ENCODE peak calls at places on chromosomes 16 and 17, in ten cellular contexts. O is pancreas, S is mesothelial cell of epicardium, U is Peyer's patch, R is heart right ventricle, M is A549, A is fibroblast of lung, Q is GM23338, C is lower lobe of right lung, H is left ventricle myocardium inferior. Y is an unnamed sample.
A peak's percentile ranks its signal among the peaks of the same experiment; 100 is the strongest.

GRCh38 chr17:74761931-74762330 is 13.5 kb downstream of the NHERF1 start:
- DNase-seq in A (no peak), S (no peak), O (no peak), R (no peak), Q (no peak), U (peak; percentile 44), H (no peak), M (no peak), C (no peak), Y (no peak)

GRCh38 chr17:82019905-82020873 is 2.5 kb downstream of the CENPX start:
- DNase-seq in U (peak; percentile 80), S (peak; percentile 72), O (peak; percentile 60), H (peak; percentile 51), R (no peak), Q (peak; percentile 89), M (peak; percentile 72), C (peak; percentile 81), A (peak; percentile 26), Y (no peak)

GRCh38 chr16:25893332-25893731 is 201.6 kb downstream of the HS3ST4 start:
- DNase-seq in C (no peak), S (no peak), H (no peak), O (no peak), U (no peak), M (no peak), A (no peak), Q (peak; percentile 26), R (no peak), Y (no peak)

GRCh38 chr17:1077536-1078061 is 80.7 kb downstream of the TIMM22 start:
- DNase-seq in U (no peak), S (no peak), C (no peak), O (no peak), R (no peak), M (no peak), A (no peak), H (no peak), Q (no peak), Y (peak; percentile 41)

GRCh38 chr16:57507414-57508083 is 21.3 kb upstream of the DOK4 start:
- DNase-seq in A (no peak), O (no peak), U (no peak), Q (peak; percentile 36), S (no peak), H (no peak), M (no peak), R (no peak), C (no peak), Y (no peak)

GRCh38 chr16:6682142-6682811 is 650.4 kb upstream of the RBFOX1 start:
- DNase-seq in O (peak; percentile 38), C (peak; percentile 51), H (no peak), S (peak; percentile 52), A (no peak), M (peak; percentile 14), Q (peak; percentile 81), R (no peak), U (peak; percentile 55), Y (no peak)

GRCh38 chr16:27774779-27775178 is 224.8 kb downstream of the KATNIP start:
- DNase-seq in C (peak; percentile 21), R (no peak), S (no peak), H (no peak), O (no peak), U (peak; percentile 37), Q (no peak), A (no peak), M (no peak), Y (no peak)

GRCh38 chr17:68910256-68910705 is 44.9 kb downstream of the ABCA8 start:
- DNase-seq in U (no peak), R (peak; percentile 20), H (peak; percentile 27), Q (peak; percentile 5), S (no peak), A (peak; percentile 50), M (no peak), O (no peak), C (no peak), Y (no peak)

GRCh38 chr16:72317378-72317777 is 145.4 kb upstream of the PMFBP1 start:
- DNase-seq in M (no peak), S (no peak), A (peak; percentile 93), C (no peak), U (no peak), R (no peak), H (no peak), Q (no peak), O (no peak), Y (no peak)

GRCh38 chr16:20610892-20611349 is 34.8 kb upstream of the ACSM2B start:
- DNase-seq in H (peak; percentile 38), M (no peak), C (no peak), U (no peak), A (no peak), Q (no peak), R (no peak), S (no peak), O (no peak), Y (no peak)

GRCh38 chr16:86580798-86581185 is 2.4 kb downstream of the FOXL1 start:
- DNase-seq in A (no peak), O (no peak), H (no peak), U (no peak), R (no peak), S (no peak), Q (no peak), M (no peak), C (no peak), Y (no peak)

GRCh38 chr16:30183961-30184429 is 593 bp downstream of the CORO1A start:
- DNase-seq in Q (peak; percentile 16), S (no peak), U (peak; percentile 57), O (peak; percentile 11), M (no peak), R (peak; percentile 25), H (peak; percentile 24), C (peak; percentile 63), A (no peak), Y (peak; percentile 53)

GRCh38 chr17:36136439-36136838 is 32.8 kb downstream of the CCL4 start:
- DNase-seq in U (no peak), O (no peak), R (no peak), Q (no peak), S (no peak), A (no peak), M (no peak), C (no peak), H (no peak), Y (no peak)

GRCh38 chr16:68259007-68259406 is 5.3 kb upstream of the SLC7A6 start:
- DNase-seq in H (no peak), M (no peak), S (no peak), Q (no peak), U (no peak), R (no peak), A (no peak), O (no peak), C (no peak), Y (no peak)
- TF ChIP-seq CTCF in H (no peak), M (no peak), S (no peak), Q (no peak), U (no peak), R (no peak), A (no peak), O (no peak), C (no peak), Y (no peak)

GRCh38 chr17:38797828-38798227 is 1.5 kb downstream of the PIP4K2B start:
- DNase-seq in S (no peak), O (no peak), A (no peak), U (no peak), H (no peak), M (no peak), R (no peak), Q (no peak), C (no peak), Y (no peak)

GRCh38 chr17:38800237-38800760 is 943 bp upstream of the PIP4K2B start:
- DNase-seq in S (no peak), A (peak; percentile 9), U (no peak), H (no peak), M (no peak), O (no peak), Q (peak; percentile 11), C (no peak), R (no peak), Y (no peak)

GRCh38 chr17:38799501-38800236 is at the start of gene PIP4K2B:
- DNase-seq in H (peak; percentile 97), Q (peak; percentile 99), R (peak; percentile 97), A (peak; percentile 98), O (peak; percentile 96), S (peak; percentile 92), U (peak; percentile 95), M (peak; percentile 99), C (peak; percentile 98), Y (peak; percentile 96)

GRCh38 chr17:38797091-38797490 is 2.3 kb downstream of the PIP4K2B start:
- DNase-seq in R (no peak), A (no peak), C (no peak), H (no peak), M (no peak), U (no peak), S (no peak), Q (no peak), O (no peak), Y (no peak)

DNA sequence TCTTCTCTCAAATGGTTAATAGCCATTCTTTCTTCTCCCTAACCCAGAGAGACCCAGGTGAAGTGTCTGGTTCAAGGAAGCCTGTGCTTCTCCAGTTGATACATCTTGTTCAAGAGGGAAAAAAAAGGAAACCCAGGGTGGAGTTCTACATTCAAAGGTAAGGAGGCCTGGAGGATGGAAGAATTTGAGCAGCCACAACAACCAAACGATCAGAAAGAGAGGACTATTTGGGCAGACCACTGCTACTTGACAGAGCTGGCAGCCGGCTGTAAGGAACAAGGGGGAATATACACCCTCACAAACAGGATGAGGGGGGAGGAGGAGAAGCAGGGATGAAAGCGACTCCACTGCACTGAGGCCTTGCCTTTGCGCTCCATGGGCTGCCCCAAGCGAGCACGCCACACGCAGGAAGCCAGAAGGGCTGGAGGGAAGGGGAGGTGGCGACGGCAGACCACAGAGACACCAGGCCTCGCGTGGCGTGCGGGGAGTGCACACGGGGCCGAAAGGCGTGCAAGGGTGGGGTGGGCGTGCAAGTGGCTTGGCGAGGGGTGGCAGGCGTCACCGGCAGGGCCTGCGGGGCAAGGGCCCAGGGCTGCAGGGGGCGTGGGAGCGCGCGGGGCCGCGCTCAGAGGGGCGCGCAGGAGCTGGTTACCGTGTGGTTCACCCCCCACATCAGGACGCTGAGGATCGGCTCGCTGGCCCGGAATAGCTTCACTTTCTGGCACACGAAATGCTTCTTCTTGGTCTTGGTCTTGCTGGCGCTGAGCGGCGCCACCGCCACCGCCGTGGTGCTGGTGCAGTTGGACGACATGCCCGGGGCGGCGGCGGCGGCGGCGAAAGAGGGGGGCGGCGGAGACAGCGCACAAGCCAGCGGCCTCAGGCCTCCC is 499 bp downstream of the PIP4K2B start:
- DNase-seq in A (peak; percentile 44), S (peak; percentile 79), U (no peak), R (peak; percentile 49), C (peak; percentile 70), M (peak; percentile 40), Q (peak; percentile 45), O (no peak), H (peak; percentile 58), Y (no peak)
- TF ChIP-seq CTCF in A (no peak), S (no peak), U (no peak), R (no peak), C (no peak), M (no peak), Q (no peak), O (no peak), H (no peak), Y (no peak)

GRCh38 chr17:48322060-48322459 is 108.0 kb downstream of the SKAP1 start:
- DNase-seq in H (no peak), A (peak; percentile 53), O (no peak), Q (no peak), U (no peak), M (peak; percentile 30), S (no peak), C (no peak), R (no peak), Y (no peak)
- TF ChIP-seq CTCF in H (no peak), A (peak; percentile 31), O (no peak), Q (no peak), U (no peak), M (peak; percentile 19), S (no peak), C (no peak), R (no peak), Y (no peak)

GRCh38 chr17:77914440-77915254 is 43.9 kb upstream of the TNRC6C start:
- DNase-seq in R (no peak), Q (peak; percentile 76), S (peak; percentile 60), O (no peak), H (no peak), U (peak; percentile 37), A (peak; percentile 22), M (no peak), C (no peak), Y (no peak)
- TF ChIP-seq CTCF in R (no peak), Q (peak; percentile 52), S (no peak), O (no peak), H (peak; percentile 33), U (no peak), A (no peak), M (peak; percentile 21), C (no peak), Y (no peak)